ENCODE peak calls at places on chromosomes 16 and 17, in six cellular contexts. H is left ventricle myocardium inferior, O is GM12878, Q is uterus, J is HFF-Myc, N is A549. B is an unnamed sample.

GRCh38 chr16:86994651-86995171 is 322.5 kb downstream of the C16orf95 start:
- DNase-seq in H (peak; percentile 47), O (no peak), Q (no peak), J (peak; percentile 78), N (peak; percentile 89), B (peak; percentile 79)

GRCh38 chr16:997440-998051 is 16.0 kb downstream of the SOX8 start:
- DNase-seq in H (peak; percentile 48), O (no peak), Q (no peak), J (no peak), N (peak; percentile 72), B (no peak)

GRCh38 chr17:61774724-61775123 is 88.6 kb downstream of the BRIP1 start:
- DNase-seq in H (no peak), O (no peak), Q (no peak), J (no peak), N (no peak), B (no peak)

GRCh38 chr16:2177561-2177960 is 18.8 kb downstream of the CASKIN1 start:
- DNase-seq in H (no peak), O (no peak), Q (no peak), J (no peak), N (no peak), B (no peak)

GRCh38 chr16:12295395-12295794 is 318.9 kb downstream of the SNX29 start:
- DNase-seq in H (no peak), O (no peak), Q (no peak), J (no peak), N (no peak), B (no peak)

GRCh38 chr17:38451840-38452529 is 23.7 kb downstream of the ARHGAP23 start:
- DNase-seq in H (no peak), O (no peak), Q (peak; percentile 81), J (peak; percentile 95), N (no peak), B (peak; percentile 66)

GRCh38 chr17:60640503-60640902 is 37.1 kb upstream of the BCAS3 start:
- DNase-seq in H (no peak), O (no peak), Q (no peak), J (no peak), N (peak; percentile 31), B (no peak)

GRCh38 chr16:28098959-28099945 is 35.7 kb upstream of the GSG1L start:
- DNase-seq in H (no peak), O (no peak), Q (no peak), J (no peak), N (no peak), B (no peak)

GRCh38 chr16:30600929-30601328 is 9.3 kb downstream of the ZNF689 start:
- DNase-seq in H (no peak), O (no peak), Q (no peak), J (no peak), N (no peak), B (no peak)

GRCh38 chr17:68567035-68567434 is 34.1 kb downstream of the FAM20A start:
- DNase-seq in H (no peak), O (no peak), Q (no peak), J (no peak), N (no peak), B (no peak)

GRCh38 chr16:23185661-23186060 is 3.1 kb downstream of the SCNN1G start:
- DNase-seq in H (no peak), O (no peak), Q (no peak), J (no peak), N (no peak), B (no peak)

GRCh38 chr16:88499314-88499713 is 46.2 kb downstream of the ZFPM1 start:
- DNase-seq in H (no peak), O (no peak), Q (no peak), J (no peak), N (no peak), B (no peak)

GRCh38 chr16:86306046-86306644 is 204.2 kb upstream of the FOXF1 start:
- DNase-seq in H (no peak), O (no peak), Q (no peak), J (peak; percentile 45), N (no peak), B (peak; percentile 45)

DNA sequence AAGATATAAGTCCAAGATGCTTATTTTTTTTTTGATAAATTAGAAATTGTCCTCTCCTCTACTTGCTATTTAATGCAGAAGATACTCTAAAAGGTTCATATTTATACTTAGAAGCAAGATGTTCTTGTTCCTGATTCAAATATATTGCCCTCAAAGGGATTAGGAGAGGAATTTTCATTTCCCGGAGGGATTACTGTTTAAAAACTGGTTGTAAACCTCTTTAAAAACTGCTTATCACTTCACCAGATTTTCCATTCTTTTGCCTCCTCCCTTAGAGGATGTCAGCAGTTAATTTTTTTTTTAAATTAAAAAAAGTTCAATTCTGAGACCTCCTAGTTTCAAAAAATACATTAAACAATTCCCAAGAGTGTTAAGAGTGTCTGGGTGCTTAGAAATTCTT is 2.8 kb downstream of the TENT4B start:
- DNase-seq in H (no peak), O (no peak), Q (no peak), J (no peak), N (no peak), B (no peak)
- H3K4me3 ChIP-seq in H (peak overlapping the region; percentile 83), O (peak overlapping the region; percentile 87), Q (peak overlapping the region; percentile 80), J (peak overlapping the region; percentile 92), N (peak overlapping the region; percentile 71), B (peak overlapping the region; percentile 80)

DNA sequence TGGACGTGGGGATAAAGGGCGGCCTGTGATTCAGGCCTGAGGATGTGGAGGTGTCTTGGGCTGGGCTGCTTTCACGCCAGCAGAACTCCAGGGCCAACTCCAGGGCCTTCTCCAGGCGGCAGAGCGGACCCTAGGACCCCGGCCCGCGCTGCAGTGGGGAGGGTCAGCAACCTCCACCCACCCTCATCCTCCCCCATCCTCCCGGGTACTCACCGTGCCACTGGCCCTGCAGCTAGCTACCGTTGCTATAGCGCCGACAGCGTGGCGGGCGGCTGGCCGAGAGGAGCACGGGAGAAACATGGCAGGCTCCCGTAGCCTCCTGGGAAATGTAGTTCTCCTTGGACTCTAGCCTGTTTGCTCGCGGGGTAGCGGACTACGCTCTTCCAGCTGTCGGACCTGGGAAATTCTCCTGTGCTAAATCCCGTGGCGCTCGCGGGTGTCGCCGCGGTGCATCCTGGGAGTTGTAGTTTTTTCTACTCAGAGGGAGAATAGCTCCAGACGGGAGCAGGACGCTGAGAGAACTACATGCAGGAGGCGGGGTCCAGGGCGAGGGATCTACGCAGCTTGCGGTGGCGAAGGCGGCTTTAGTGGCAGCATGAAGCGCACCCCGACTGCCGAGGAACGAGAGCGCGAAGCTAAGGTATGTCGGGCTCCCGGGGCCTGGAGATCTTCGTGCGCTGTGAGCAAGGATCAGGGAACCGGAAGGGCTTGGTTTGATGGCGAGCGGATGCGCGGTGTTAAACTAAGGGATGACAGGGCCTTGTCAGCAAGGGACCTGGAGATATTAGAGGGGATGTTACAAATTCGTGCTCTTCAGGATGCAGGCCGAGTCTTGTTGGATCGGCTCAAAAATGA is at the start of the genes FTO and RPGRIP1L:
- DNase-seq in H (peak; percentile 98), O (peak; percentile 98), Q (peak; percentile 99), J (peak; percentile 99), N (peak; percentile 94), B (peak; percentile 95)
- TF ChIP-seq CTCF in H (peak; percentile 34), O (no peak), Q (no peak), J (no peak), N (no peak), B (no peak)

DNA sequence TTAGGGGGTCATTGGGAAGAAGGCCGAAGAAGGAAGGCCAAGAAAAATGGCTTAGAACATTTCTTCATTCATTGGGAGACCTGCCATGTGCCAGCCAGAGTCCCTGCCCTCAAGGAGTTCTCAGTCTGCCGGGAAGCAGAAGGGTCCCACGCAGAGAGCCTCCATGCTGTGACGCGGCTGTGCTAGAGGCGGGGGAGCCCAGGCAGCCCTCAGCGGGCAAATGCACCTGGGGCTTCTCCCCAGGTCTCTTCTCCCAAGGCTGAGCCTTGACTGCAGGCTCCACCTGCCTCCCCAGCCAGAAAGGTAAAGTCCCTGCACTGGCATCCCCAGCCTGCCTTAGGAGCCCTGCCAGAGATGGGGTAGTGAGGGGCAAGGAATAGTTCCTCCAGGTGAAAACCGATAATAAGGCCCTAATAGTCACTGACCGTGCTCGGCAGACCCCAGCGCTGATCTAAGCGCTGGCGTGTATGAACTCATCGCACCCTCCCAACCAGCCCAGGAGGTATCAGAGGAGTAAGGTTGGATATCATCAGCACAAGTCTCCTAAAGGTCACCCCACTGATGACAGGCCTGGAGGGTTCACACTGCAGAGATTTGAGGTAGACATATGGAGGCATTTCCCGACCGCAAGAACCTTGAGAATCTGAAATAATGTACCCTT is 6.0 kb upstream of the CDR2L start:
- DNase-seq in H (no peak), O (no peak), Q (no peak), J (no peak), N (no peak), B (no peak)
- H3K4me3 ChIP-seq in H (peak overlapping the region; percentile 79), O (peak overlapping the region; percentile 57), Q (peak overlapping the region; percentile 49), J (peak overlapping the region; percentile 56), N (peak overlapping the region; percentile 69), B (peak overlapping the region; percentile 72)

GRCh38 chr17:78391051-78391431 is 12.6 kb downstream of the PGS1 start:
- DNase-seq in H (no peak), O (no peak), Q (no peak), J (no peak), N (no peak), B (no peak)

GRCh38 chr17:78387982-78388941 is 9.8 kb downstream of the PGS1 start:
- DNase-seq in H (peak; percentile 43), O (no peak), Q (peak; percentile 61), J (no peak), N (no peak), B (no peak)

GRCh38 chr17:78391843-78392242 is 13.4 kb downstream of the PGS1 start:
- DNase-seq in H (no peak), O (no peak), Q (no peak), J (no peak), N (no peak), B (no peak)

GRCh38 chr17:78392295-78392694 is 13.8 kb downstream of the PGS1 start:
- DNase-seq in H (no peak), O (no peak), Q (no peak), J (no peak), N (no peak), B (no peak)

GRCh38 chr17:78390241-78391050 is 12.0 kb downstream of the PGS1 start:
- DNase-seq in H (no peak), O (no peak), Q (peak; percentile 49), J (peak; percentile 94), N (peak; percentile 59), B (peak; percentile 96)
- TF ChIP-seq CTCF in H (no peak), O (peak; percentile 21), Q (no peak), J (no peak), N (no peak), B (peak; percentile 11)